ENCODE peak calls at places on chromosomes 11 and 22, in ten cellular contexts. One of them, this sample, is unnamed.

GRCh38 chr11:132631956-132632355 is 900.3 kb downstream of the OPCML start:
- DNase-seq in Caki2: no peak
- DNase-seq in activated CD4-positive, CD25-positive, alpha-beta regulatory T cell treated with anti-CD3 and anti-CD28 coated beads, Interleukin-2, amount 50 U/mL, for 16 hours: no peak
- DNase-seq in EL: peak; percentile 80
- DNase-seq in small intestine: no peak
- DNase-seq in stimulated activated CD4-positive, alpha-beta T cell treated with anti-CD3 and anti-CD28 coated beads, Interleukin-1b, Interleukin-23, amount 100 ng/mL, for 48 hours: no peak
- DNase-seq in LoVo: no peak
- DNase-seq in activated CD4-positive, alpha-beta T cell treated with anti-CD3 and anti-CD28 coated beads, Interleukin-2, amount 10 ng/mL, durations not matched to agents 7 days and 5 days: no peak
- DNase-seq in astrocyte of the cerebellum: no peak
- DNase-seq in KBM-7: no peak
- DNase-seq in this sample: no peak

GRCh38 chr11:82718307-82718706 is 15.4 kb downstream of the FAM181B start:
- DNase-seq in activated CD4-positive, CD25-positive, alpha-beta regulatory T cell treated with anti-CD3 and anti-CD28 coated beads, Interleukin-2, amount 50 U/mL, for 16 hours: no peak
- DNase-seq in EL: peak; percentile 52
- DNase-seq in KBM-7: peak; percentile 38
- DNase-seq in astrocyte of the cerebellum: peak; percentile 34
- DNase-seq in stimulated activated CD4-positive, alpha-beta T cell treated with anti-CD3 and anti-CD28 coated beads, Interleukin-1b, Interleukin-23, amount 100 ng/mL, for 48 hours: peak; percentile 13
- DNase-seq in activated CD4-positive, alpha-beta T cell treated with anti-CD3 and anti-CD28 coated beads, Interleukin-2, amount 10 ng/mL, durations not matched to agents 7 days and 5 days: peak; percentile 37
- DNase-seq in Caki2: peak; percentile 29
- DNase-seq in LoVo: peak; percentile 47
- DNase-seq in small intestine: peak; percentile 44
- DNase-seq in this sample: peak; percentile 47

GRCh38 chr11:6531267-6531752 is 34.2 kb downstream of the DNHD1 start:
- DNase-seq in EL: peak; percentile 50
- DNase-seq in stimulated activated CD4-positive, alpha-beta T cell treated with anti-CD3 and anti-CD28 coated beads, Interleukin-1b, Interleukin-23, amount 100 ng/mL, for 48 hours: no peak
- DNase-seq in astrocyte of the cerebellum: peak; percentile 24
- DNase-seq in activated CD4-positive, alpha-beta T cell treated with anti-CD3 and anti-CD28 coated beads, Interleukin-2, amount 10 ng/mL, durations not matched to agents 7 days and 5 days: peak; percentile 54
- DNase-seq in activated CD4-positive, CD25-positive, alpha-beta regulatory T cell treated with anti-CD3 and anti-CD28 coated beads, Interleukin-2, amount 50 U/mL, for 16 hours: no peak
- DNase-seq in small intestine: peak; percentile 49
- DNase-seq in Caki2: peak; percentile 38
- DNase-seq in KBM-7: peak; percentile 76
- DNase-seq in LoVo: peak; percentile 47
- DNase-seq in this sample: peak; percentile 15

GRCh38 chr11:121615506-121615905 is 162.7 kb upstream of the SORL1-AS1 start:
- DNase-seq in activated CD4-positive, alpha-beta T cell treated with anti-CD3 and anti-CD28 coated beads, Interleukin-2, amount 10 ng/mL, durations not matched to agents 7 days and 5 days: no peak
- DNase-seq in KBM-7: no peak
- DNase-seq in stimulated activated CD4-positive, alpha-beta T cell treated with anti-CD3 and anti-CD28 coated beads, Interleukin-1b, Interleukin-23, amount 100 ng/mL, for 48 hours: no peak
- DNase-seq in activated CD4-positive, CD25-positive, alpha-beta regulatory T cell treated with anti-CD3 and anti-CD28 coated beads, Interleukin-2, amount 50 U/mL, for 16 hours: no peak
- DNase-seq in astrocyte of the cerebellum: no peak
- DNase-seq in small intestine: no peak
- DNase-seq in LoVo: no peak
- DNase-seq in Caki2: no peak
- DNase-seq in EL: peak; percentile 46
- DNase-seq in this sample: no peak

GRCh38 chr11:128802358-128802981 is 64.6 kb downstream of the KCNJ1 start:
- DNase-seq in EL: peak; percentile 60
- DNase-seq in KBM-7: no peak
- DNase-seq in activated CD4-positive, alpha-beta T cell treated with anti-CD3 and anti-CD28 coated beads, Interleukin-2, amount 10 ng/mL, durations not matched to agents 7 days and 5 days: no peak
- DNase-seq in activated CD4-positive, CD25-positive, alpha-beta regulatory T cell treated with anti-CD3 and anti-CD28 coated beads, Interleukin-2, amount 50 U/mL, for 16 hours: no peak
- DNase-seq in astrocyte of the cerebellum: no peak
- DNase-seq in stimulated activated CD4-positive, alpha-beta T cell treated with anti-CD3 and anti-CD28 coated beads, Interleukin-1b, Interleukin-23, amount 100 ng/mL, for 48 hours: no peak
- DNase-seq in small intestine: peak; percentile 11
- DNase-seq in LoVo: no peak
- DNase-seq in Caki2: no peak
- DNase-seq in this sample: no peak

GRCh38 chr11:120400564-120401364 is 64.6 kb downstream of the ARHGEF12 start:
- DNase-seq in stimulated activated CD4-positive, alpha-beta T cell treated with anti-CD3 and anti-CD28 coated beads, Interleukin-1b, Interleukin-23, amount 100 ng/mL, for 48 hours: no peak
- DNase-seq in LoVo: peak; percentile 89
- DNase-seq in astrocyte of the cerebellum: peak; percentile 97
- DNase-seq in Caki2: peak; percentile 69
- DNase-seq in KBM-7: no peak
- DNase-seq in activated CD4-positive, alpha-beta T cell treated with anti-CD3 and anti-CD28 coated beads, Interleukin-2, amount 10 ng/mL, durations not matched to agents 7 days and 5 days: no peak
- DNase-seq in activated CD4-positive, CD25-positive, alpha-beta regulatory T cell treated with anti-CD3 and anti-CD28 coated beads, Interleukin-2, amount 50 U/mL, for 16 hours: no peak
- DNase-seq in EL: peak; percentile 97
- DNase-seq in small intestine: peak; percentile 92
- DNase-seq in this sample: no peak

GRCh38 chr11:17375547-17375946 is 12.9 kb downstream of the KCNJ11 start:
- DNase-seq in LoVo: no peak
- DNase-seq in activated CD4-positive, alpha-beta T cell treated with anti-CD3 and anti-CD28 coated beads, Interleukin-2, amount 10 ng/mL, durations not matched to agents 7 days and 5 days: no peak
- DNase-seq in activated CD4-positive, CD25-positive, alpha-beta regulatory T cell treated with anti-CD3 and anti-CD28 coated beads, Interleukin-2, amount 50 U/mL, for 16 hours: no peak
- DNase-seq in small intestine: no peak
- DNase-seq in Caki2: no peak
- DNase-seq in stimulated activated CD4-positive, alpha-beta T cell treated with anti-CD3 and anti-CD28 coated beads, Interleukin-1b, Interleukin-23, amount 100 ng/mL, for 48 hours: no peak
- DNase-seq in EL: no peak
- DNase-seq in astrocyte of the cerebellum: no peak
- DNase-seq in KBM-7: no peak
- DNase-seq in this sample: no peak

GRCh38 chr11:70481625-70482528 is 83.5 kb downstream of the CTTN start:
- DNase-seq in Caki2: peak; percentile 74
- DNase-seq in activated CD4-positive, CD25-positive, alpha-beta regulatory T cell treated with anti-CD3 and anti-CD28 coated beads, Interleukin-2, amount 50 U/mL, for 16 hours: no peak
- DNase-seq in astrocyte of the cerebellum: no peak
- DNase-seq in stimulated activated CD4-positive, alpha-beta T cell treated with anti-CD3 and anti-CD28 coated beads, Interleukin-1b, Interleukin-23, amount 100 ng/mL, for 48 hours: no peak
- DNase-seq in activated CD4-positive, alpha-beta T cell treated with anti-CD3 and anti-CD28 coated beads, Interleukin-2, amount 10 ng/mL, durations not matched to agents 7 days and 5 days: no peak
- DNase-seq in LoVo: peak; percentile 66
- DNase-seq in KBM-7: no peak
- DNase-seq in EL: peak; percentile 80
- DNase-seq in small intestine: peak; percentile 83
- DNase-seq in this sample: no peak

GRCh38 chr11:1060885-1061616 is 13.6 kb upstream of the MUC2 start:
- DNase-seq in activated CD4-positive, CD25-positive, alpha-beta regulatory T cell treated with anti-CD3 and anti-CD28 coated beads, Interleukin-2, amount 50 U/mL, for 16 hours: no peak
- DNase-seq in astrocyte of the cerebellum: no peak
- DNase-seq in activated CD4-positive, alpha-beta T cell treated with anti-CD3 and anti-CD28 coated beads, Interleukin-2, amount 10 ng/mL, durations not matched to agents 7 days and 5 days: no peak
- DNase-seq in EL: peak; percentile 95
- DNase-seq in LoVo: peak; percentile 98
- DNase-seq in KBM-7: no peak
- DNase-seq in small intestine: peak; percentile 97
- DNase-seq in stimulated activated CD4-positive, alpha-beta T cell treated with anti-CD3 and anti-CD28 coated beads, Interleukin-1b, Interleukin-23, amount 100 ng/mL, for 48 hours: no peak
- DNase-seq in Caki2: peak; percentile 33
- DNase-seq in this sample: no peak

GRCh38 chr11:7612661-7613393 is 60.5 kb downstream of the CYB5R2 start:
- DNase-seq in activated CD4-positive, alpha-beta T cell treated with anti-CD3 and anti-CD28 coated beads, Interleukin-2, amount 10 ng/mL, durations not matched to agents 7 days and 5 days: no peak
- DNase-seq in Caki2: peak; percentile 83
- DNase-seq in EL: no peak
- DNase-seq in small intestine: peak; percentile 53
- DNase-seq in stimulated activated CD4-positive, alpha-beta T cell treated with anti-CD3 and anti-CD28 coated beads, Interleukin-1b, Interleukin-23, amount 100 ng/mL, for 48 hours: no peak
- DNase-seq in astrocyte of the cerebellum: no peak
- DNase-seq in activated CD4-positive, CD25-positive, alpha-beta regulatory T cell treated with anti-CD3 and anti-CD28 coated beads, Interleukin-2, amount 50 U/mL, for 16 hours: no peak
- DNase-seq in LoVo: no peak
- DNase-seq in KBM-7: no peak
- DNase-seq in this sample: no peak

GRCh38 chr22:20282901-20283673 is 15.0 kb upstream of the RTN4R start:
- DNase-seq in activated CD4-positive, CD25-positive, alpha-beta regulatory T cell treated with anti-CD3 and anti-CD28 coated beads, Interleukin-2, amount 50 U/mL, for 16 hours: no peak
- DNase-seq in astrocyte of the cerebellum: no peak
- DNase-seq in LoVo: no peak
- DNase-seq in EL: no peak
- DNase-seq in KBM-7: no peak
- DNase-seq in activated CD4-positive, alpha-beta T cell treated with anti-CD3 and anti-CD28 coated beads, Interleukin-2, amount 10 ng/mL, durations not matched to agents 7 days and 5 days: no peak
- DNase-seq in small intestine: no peak
- DNase-seq in stimulated activated CD4-positive, alpha-beta T cell treated with anti-CD3 and anti-CD28 coated beads, Interleukin-1b, Interleukin-23, amount 100 ng/mL, for 48 hours: no peak
- DNase-seq in Caki2: no peak
- DNase-seq in this sample: no peak

GRCh38 chr11:122230387-122230760 is 114.4 kb upstream of the BLID start:
- DNase-seq in stimulated activated CD4-positive, alpha-beta T cell treated with anti-CD3 and anti-CD28 coated beads, Interleukin-1b, Interleukin-23, amount 100 ng/mL, for 48 hours: no peak
- DNase-seq in EL: peak; percentile 56
- DNase-seq in Caki2: no peak
- DNase-seq in LoVo: no peak
- DNase-seq in KBM-7: no peak
- DNase-seq in small intestine: no peak
- DNase-seq in activated CD4-positive, alpha-beta T cell treated with anti-CD3 and anti-CD28 coated beads, Interleukin-2, amount 10 ng/mL, durations not matched to agents 7 days and 5 days: no peak
- DNase-seq in activated CD4-positive, CD25-positive, alpha-beta regulatory T cell treated with anti-CD3 and anti-CD28 coated beads, Interleukin-2, amount 50 U/mL, for 16 hours: no peak
- DNase-seq in astrocyte of the cerebellum: no peak
- DNase-seq in this sample: no peak

GRCh38 chr22:26471522-26471921 is 12.1 kb downstream of the HPS4 start:
- DNase-seq in Caki2: peak; percentile 95
- DNase-seq in LoVo: peak; percentile 59
- DNase-seq in activated CD4-positive, alpha-beta T cell treated with anti-CD3 and anti-CD28 coated beads, Interleukin-2, amount 10 ng/mL, durations not matched to agents 7 days and 5 days: no peak
- DNase-seq in stimulated activated CD4-positive, alpha-beta T cell treated with anti-CD3 and anti-CD28 coated beads, Interleukin-1b, Interleukin-23, amount 100 ng/mL, for 48 hours: no peak
- DNase-seq in KBM-7: no peak
- DNase-seq in EL: peak; percentile 80
- DNase-seq in small intestine: no peak
- DNase-seq in astrocyte of the cerebellum: no peak
- DNase-seq in activated CD4-positive, CD25-positive, alpha-beta regulatory T cell treated with anti-CD3 and anti-CD28 coated beads, Interleukin-2, amount 50 U/mL, for 16 hours: no peak
- DNase-seq in this sample: no peak

This sample was measured in thyroid gland.